ENCODE peak calls at places on chromosomes 3 and 15, in four cellular contexts. P is K562, X is WTC11, I is HepG2. Z is an unnamed sample.

GRCh38 chr3:128390867-128391266 is 75.8 kb downstream of the DNAJB8 start:
- DNase-seq in P (no peak), X (no peak), I (no peak), Z (no peak)

GRCh38 chr15:101765772-101766456 is 37.4 kb upstream of the OR4F6 start:
- DNase-seq in P (no peak), X (no peak), I (no peak), Z (no peak)

GRCh38 chr3:11718582-11719405 is 75.1 kb upstream of the VGLL4 start:
- DNase-seq in P (no peak), X (peak), I (peak), Z (peak)

GRCh38 chr3:112498916-112499315 is 356 bp downstream of the BTLA start:
- DNase-seq in P (no peak), X (no peak), I (no peak), Z (no peak)

GRCh38 chr3:84109911-84110310 is 848.9 kb upstream of the CADM2 start:
- DNase-seq in P (no peak), X (no peak), I (no peak), Z (no peak)

GRCh38 chr3:158221426-158221825 is 111.5 kb downstream of the RSRC1 start:
- DNase-seq in P (no peak), X (no peak), I (no peak), Z (no peak)

GRCh38 chr3:158711886-158712285 is 20.4 kb downstream of the RARRES1 start:
- DNase-seq in P (no peak), X (no peak), I (no peak), Z (no peak)

GRCh38 chr3:73255609-73256029 is 194.2 kb downstream of the EBLN2 start:
- DNase-seq in P (peak), X (no peak), I (no peak), Z (peak)

GRCh38 chr3:42946050-42946449 is 33.1 kb upstream of the GASK1A start:
- DNase-seq in P (no peak), X (no peak), I (no peak), Z (no peak)

GRCh38 chr3:38003817-38004414 is 13.3 kb downstream of the VILL start:
- DNase-seq in P (no peak), X (no peak), I (no peak), Z (no peak)

GRCh38 chr3:107523361-107524213 is 825 bp downstream of the BBX start:
- DNase-seq in P (peak), X (peak), I (peak), Z (peak)

GRCh38 chr15:63893866-63894661 is 60.3 kb upstream of the HERC1 start:
- DNase-seq in P (no peak), X (no peak), I (no peak), Z (no peak)

GRCh38 chr3:54935869-54936268 is 8.0 kb upstream of the LRTM1 start:
- DNase-seq in P (no peak), X (no peak), I (no peak), Z (no peak)

GRCh38 chr15:75815811-75816719 is 27.2 kb upstream of the UBE2Q2 start:
- DNase-seq in P (no peak), X (no peak), I (no peak), Z (no peak)

GRCh38 chr15:75371486-75371885 is 3.1 kb upstream of the MAN2C1 start:
- DNase-seq in P (no peak), X (no peak), I (no peak), Z (no peak)

GRCh38 chr3:13015286-13016082 is 57.7 kb downstream of the IQSEC1 start:
- DNase-seq in P (no peak), X (no peak), I (no peak), Z (no peak)

GRCh38 chr3:24686764-24687163 is 192.1 kb upstream of the THRB start:
- DNase-seq in P (no peak), X (no peak), I (no peak), Z (no peak)

GRCh38 chr3:140922634-140923033 is 19.0 kb upstream of the SLC25A36 start:
- DNase-seq in P (peak), X (no peak), I (no peak), Z (no peak)

GRCh38 chr3:109545746-109546145 is 208.4 kb upstream of the DPPA4 start:
- DNase-seq in P (no peak), X (no peak), I (no peak), Z (no peak)

GRCh38 chr15:88663216-88663615 is 24.4 kb downstream of the ISG20 start:
- DNase-seq in P (no peak), X (no peak), I (no peak), Z (no peak)

GRCh38 chr15:65384505-65384894 is 6.7 kb upstream of the IGDCC3 start:
- DNase-seq in P (no peak), X (no peak), I (no peak), Z (no peak)

GRCh38 chr3:185335799-185336198 is 27.1 kb upstream of the MAP3K13 start:
- DNase-seq in P (no peak), X (no peak), I (peak), Z (no peak)

GRCh38 chr15:85312486-85312885 is 67.9 kb upstream of the AKAP13 start:
- DNase-seq in P (no peak), X (no peak), I (peak), Z (no peak)

GRCh38 chr3:187920871-187921270 is 175.6 kb upstream of the BCL6 start:
- DNase-seq in P (no peak), X (no peak), I (no peak), Z (no peak)

GRCh38 chr3:173663664-173664063 is 266.1 kb downstream of the NLGN1 start:
- DNase-seq in P (no peak), X (no peak), I (no peak), Z (no peak)

GRCh38 chr3:197117107-197117506 is 87.5 kb upstream of the MELTF start:
- DNase-seq in P (no peak), X (no peak), I (no peak), Z (no peak)

GRCh38 chr15:58065445-58066041 is at the start of gene ALDH1A2:
- DNase-seq in P (peak), X (peak), I (no peak), Z (peak)

GRCh38 chr3:85760342-85760741 is 801.6 kb downstream of the CADM2 start:
- DNase-seq in P (no peak), X (no peak), I (peak), Z (no peak)

GRCh38 chr3:196962930-196963259 is 5.7 kb downstream of the PIGZ start:
- DNase-seq in P (no peak), X (no peak), I (no peak), Z (no peak)

GRCh38 chr15:47756872-47757271 is 39.6 kb downstream of the SEMA6D start:
- DNase-seq in P (no peak), X (no peak), I (no peak), Z (no peak)

GRCh38 chr3:38038447-38038911 is 529 bp upstream of the DLEC1 start:
- DNase-seq in P (no peak), X (no peak), I (no peak), Z (no peak)

GRCh38 chr3:23800731-23801130 is 5.0 kb upstream of the UBE2E1 start:
- DNase-seq in P (no peak), X (no peak), I (no peak), Z (no peak)

GRCh38 chr3:195806211-195806915 is 5.4 kb downstream of the MUC4 start:
- DNase-seq in P (no peak), X (peak), I (no peak), Z (no peak)

GRCh38 chr15:82697735-82698407 is 11.8 kb downstream of the AP3B2 start:
- DNase-seq in P (no peak), X (no peak), I (no peak), Z (no peak)

GRCh38 chr3:40054568-40055222 is 245.3 kb downstream of the MYRIP start:
- DNase-seq in P (no peak), X (no peak), I (no peak), Z (no peak)

DNA sequence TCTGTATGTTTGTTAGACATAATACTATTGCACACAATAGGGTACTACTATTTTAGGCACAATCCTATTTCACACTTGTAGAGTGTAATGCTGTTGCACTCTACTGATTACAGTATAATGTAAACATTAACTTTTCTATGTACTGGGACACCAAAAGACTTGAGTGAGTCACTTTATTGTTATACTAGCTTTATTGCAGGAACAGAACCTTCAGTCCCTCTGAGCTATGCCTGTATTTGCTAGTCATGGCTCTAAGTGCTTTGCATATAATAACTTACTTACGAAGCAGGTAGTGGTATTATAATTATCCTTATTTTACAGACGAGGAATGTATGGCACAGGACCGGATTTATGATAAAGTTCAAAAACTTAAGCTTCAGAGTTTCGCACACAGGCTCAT is 106.6 kb upstream of the SLC6A6 start:
- DNase-seq in P (no peak), X (no peak), I (no peak), Z (no peak)
- TF ChIP-seq SP1 in P (no peak), X (no peak), I (no peak), Z (no peak)

GRCh38 chr3:36991923-36992805 is 767 bp downstream of the EPM2AIP1 start:
- DNase-seq in P (no peak), X (no peak), I (peak), Z (no peak)

GRCh38 chr3:36989568-36989967 is 3.4 kb downstream of the EPM2AIP1 start:
- DNase-seq in P (no peak), X (no peak), I (no peak), Z (no peak)

GRCh38 chr3:36989000-36989399 is 3.9 kb downstream of the EPM2AIP1 start:
- DNase-seq in P (no peak), X (no peak), I (no peak), Z (no peak)

GRCh38 chr3:36992806-36993325 is at the start of gene EPM2AIP1:
- DNase-seq in P (no peak), X (peak), I (no peak), Z (no peak)

GRCh38 chr3:36991147-36991546 is 1.8 kb downstream of the EPM2AIP1 start:
- DNase-seq in P (no peak), X (no peak), I (no peak), Z (no peak)
- TF ChIP-seq ELF4 in P (no peak), X (no peak), I (no peak), Z (no peak)

GRCh38 chr15:60865507-60865906 is 363.6 kb downstream of the RORA start:
- DNase-seq in P (no peak), X (no peak), I (no peak), Z (no peak)
- TF ChIP-seq SP1 in P (no peak), X (no peak), I (no peak), Z (no peak)

DNA sequence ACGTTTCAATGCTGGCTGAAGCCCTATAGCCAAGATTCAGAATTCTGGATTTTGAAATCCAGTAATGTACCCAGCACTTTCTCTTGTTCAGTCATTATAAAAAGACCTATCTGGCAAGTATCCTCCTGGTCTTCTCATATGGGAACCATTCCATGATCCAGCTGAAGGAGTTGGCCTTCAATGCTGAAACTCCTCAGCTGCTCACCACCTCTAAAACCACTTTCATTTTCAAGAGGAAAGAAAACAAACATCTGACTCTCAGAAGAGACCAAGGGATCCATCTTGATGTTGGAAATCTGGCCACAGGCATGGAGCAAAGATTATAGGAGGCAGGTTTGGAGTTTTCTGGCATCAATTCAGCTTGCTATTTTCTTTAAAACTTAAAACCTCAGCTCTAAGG is 235.4 kb downstream of the FMN1 start:
- DNase-seq in P (no peak), X (no peak), I (no peak), Z (no peak)
- TF ChIP-seq ELF4 in P (no peak), X (no peak), I (no peak), Z (no peak)

GRCh38 chr3:150740733-150741496 is 22.1 kb downstream of the SIAH2 start:
- DNase-seq in P (no peak), X (no peak), I (peak), Z (no peak)

GRCh38 chr3:150741497-150742140 is 21.4 kb downstream of the SIAH2 start:
- DNase-seq in P (no peak), X (no peak), I (no peak), Z (no peak)

GRCh38 chr3:150738688-150739087 is 24.3 kb downstream of the SIAH2 start:
- DNase-seq in P (no peak), X (no peak), I (no peak), Z (no peak)

GRCh38 chr3:150739200-150739863 is 23.6 kb downstream of the SIAH2 start:
- DNase-seq in P (no peak), X (no peak), I (peak), Z (no peak)

DNA sequence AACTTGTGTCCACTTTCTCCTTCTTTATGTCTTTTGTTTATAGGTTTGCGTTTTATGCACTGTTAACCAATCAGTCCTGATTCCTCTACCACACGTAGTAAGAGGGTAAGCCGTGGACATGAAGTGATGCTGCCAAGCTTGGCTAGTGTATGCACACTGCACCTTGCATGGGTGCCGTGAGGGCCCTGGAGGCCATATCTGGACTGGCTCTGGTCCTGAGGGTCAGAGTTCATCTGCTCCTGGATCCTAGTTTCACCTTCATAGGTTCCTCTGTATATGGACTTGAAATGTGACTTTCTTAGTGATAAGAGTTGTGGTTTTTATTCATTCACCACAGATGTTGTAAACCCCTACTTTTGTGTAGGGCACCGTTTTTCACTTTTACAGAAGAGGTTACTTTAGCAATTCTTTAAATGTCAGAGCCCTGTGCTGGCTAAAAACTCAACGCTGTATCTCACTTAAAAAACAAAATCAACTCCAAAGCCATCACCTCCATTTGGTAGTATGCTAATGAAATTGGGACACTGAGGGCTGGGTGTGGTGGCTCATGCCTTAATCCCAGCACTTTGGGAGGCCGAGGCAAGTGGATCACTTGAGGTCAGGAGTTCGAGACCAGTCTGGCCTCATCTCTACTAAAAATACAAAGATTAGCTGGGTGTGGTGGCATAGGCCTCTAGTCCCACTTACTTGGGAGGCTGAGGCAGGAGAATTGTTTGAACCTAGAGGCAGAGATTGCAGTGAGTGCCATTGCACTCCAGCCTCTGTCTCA is 22.9 kb downstream of the SIAH2 start:
- DNase-seq in P (no peak), X (no peak), I (no peak), Z (no peak)
- TF ChIP-seq SP1 in P (no peak), X (no peak), I (no peak), Z (no peak)

DNA sequence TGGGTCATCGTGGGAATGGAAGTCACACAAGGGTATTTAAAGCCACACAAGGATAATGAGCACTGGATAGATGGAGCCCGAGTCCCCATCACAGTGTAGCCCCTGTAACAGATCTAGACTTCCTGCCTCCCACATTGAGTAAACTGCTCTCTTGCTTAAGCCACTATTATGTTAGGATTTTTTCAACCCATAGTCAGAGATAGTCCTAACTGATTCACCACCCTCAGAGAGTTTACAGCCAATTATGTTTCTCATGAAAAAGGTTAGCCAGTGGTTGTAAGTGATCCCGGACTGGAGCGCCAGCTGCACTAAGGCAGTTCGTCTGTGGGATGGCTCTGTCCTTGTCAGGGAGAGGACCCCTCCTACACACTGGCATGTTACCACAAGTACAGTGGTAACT is 77.0 kb downstream of the KLF13 start:
- DNase-seq in P (no peak), X (no peak), I (no peak), Z (no peak)
- TF ChIP-seq ELF4 in P (no peak), X (no peak), I (no peak), Z (no peak)

DNA sequence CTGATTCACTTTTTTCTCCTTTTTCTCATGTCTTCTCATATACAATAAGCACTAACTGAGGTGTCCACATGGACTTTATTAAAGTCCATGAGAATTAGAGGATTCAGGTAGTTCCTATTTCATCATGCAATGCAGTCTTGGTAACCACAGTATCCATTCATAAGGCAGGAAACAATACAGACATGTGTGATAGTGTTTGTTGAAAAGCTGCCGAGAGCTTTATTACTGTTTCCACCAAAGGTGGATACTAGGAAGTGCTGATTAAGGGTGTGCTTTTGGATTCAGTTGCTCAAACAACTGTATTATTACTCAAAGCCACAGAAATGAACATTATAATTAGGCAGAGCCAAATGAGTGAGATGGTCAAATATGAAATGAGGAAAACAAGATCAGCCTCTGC is 5.3 kb downstream of the CASR start:
- DNase-seq in P (no peak), X (no peak), I (no peak), Z (no peak)
- TF ChIP-seq SP1 in P (no peak), X (no peak), I (no peak), Z (no peak)

DNA sequence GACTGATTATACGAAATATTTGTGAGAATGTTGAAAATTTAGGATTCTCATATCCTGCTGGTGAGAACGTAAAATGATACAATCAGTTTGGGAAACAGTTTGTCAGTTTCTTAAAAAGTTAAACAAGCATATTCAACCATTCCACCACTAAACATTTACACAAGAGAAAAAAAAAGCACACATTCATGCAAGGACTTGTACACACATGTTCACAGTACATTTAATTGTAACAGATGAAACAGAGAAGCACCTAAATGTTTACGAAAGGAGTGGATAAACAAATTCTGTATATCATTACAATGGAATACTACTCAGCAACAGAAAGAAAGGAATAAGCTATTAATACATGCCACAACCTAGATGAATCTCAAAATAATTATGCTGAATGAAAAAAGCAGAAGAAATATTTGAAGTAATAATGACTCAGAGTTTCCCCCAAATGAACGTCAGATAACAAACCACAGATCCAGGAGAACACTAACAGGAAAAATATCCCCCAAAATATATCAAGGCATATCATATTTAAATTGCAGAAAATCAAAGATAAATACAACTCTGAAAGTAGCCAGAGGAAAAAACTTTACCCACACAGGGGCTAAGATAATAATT is 14.3 kb downstream of the ANKRD28 start:
- DNase-seq in P (no peak), X (no peak), I (no peak), Z (no peak)
- TF ChIP-seq ELF4 in P (no peak), X (no peak), I (no peak), Z (no peak)

Z was measured in HEK293T.